ENCODE peak calls at places on chromosome 1, in four cellular contexts. M is ovary, A is colonic mucosa, J is HFFc6. T is an unnamed sample.

GRCh38 chr1:61271412-61271789 is 189.0 kb downstream of the NFIA start:
- DNase-seq in M (no peak), J (no peak), A (no peak), T (no peak)

GRCh38 chr1:230855886-230856285 is 12.4 kb downstream of the C1orf198 start:
- DNase-seq in M (no peak), A (no peak), J (no peak), T (no peak)

GRCh38 chr1:3275471-3276340 is 178.8 kb upstream of the ARHGEF16 start:
- DNase-seq in M (no peak), A (no peak), J (no peak), T (no peak)

GRCh38 chr1:111203681-111204210 is 3.3 kb upstream of the DENND2D start:
- DNase-seq in A (peak), J (no peak), M (peak), T (peak)

GRCh38 chr1:205440476-205441317 is 15.1 kb downstream of the BLACAT1 start:
- DNase-seq in J (peak), M (peak), A (peak), T (no peak)

GRCh38 chr1:38941527-38942019 is at the start of gene RHBDL2:
- DNase-seq in A (peak), M (no peak), J (peak), T (no peak)

GRCh38 chr1:199313444-199313843 is 674.6 kb downstream of the PTPRC start:
- DNase-seq in J (no peak), A (no peak), M (no peak), T (no peak)

GRCh38 chr1:154349121-154349520 is 23.8 kb downstream of the ATP8B2 start:
- DNase-seq in J (no peak), A (no peak), M (no peak), T (no peak)

GRCh38 chr1:169523904-169524303 is 38.2 kb upstream of the SLC19A2 start:
- DNase-seq in A (no peak), M (no peak), J (no peak), T (no peak)

GRCh38 chr1:81304187-81304586 is 496.5 kb upstream of the ADGRL2 start:
- DNase-seq in J (peak), A (no peak), M (no peak), T (no peak)

GRCh38 chr1:52002038-52002917 is 11.8 kb upstream of the RAB3B start:
- DNase-seq in M (no peak), A (peak), J (peak), T (no peak)

GRCh38 chr1:157146244-157146643 is 8.0 kb upstream of the ETV3 start:
- DNase-seq in M (no peak), A (no peak), J (no peak), T (no peak)

GRCh38 chr1:220808501-220809186 is 21.9 kb downstream of the MTARC1 start:
- DNase-seq in A (no peak), J (no peak), M (no peak), T (no peak)

GRCh38 chr1:59696421-59697115 is 118.2 kb upstream of the HOOK1 start:
- DNase-seq in A (no peak), M (no peak), J (no peak), T (no peak)

GRCh38 chr1:222889445-222889844 is 74.6 kb downstream of the DISP1 start:
- DNase-seq in A (no peak), J (peak), M (no peak), T (no peak)

T was measured in suprapubic skin.